ENCODE peak calls at places on chromosome 20, in nine cellular contexts. F, X, Q, H, E, W, B, S and R are unnamed samples.

GRCh38 chr20:64021124-64021975 is 14.6 kb upstream of the C20orf204 start:
- DNase-seq in F (no peak), X (no peak), Q (no peak), H (no peak), E (no peak), W (no peak), B (no peak), S (no peak), R (no peak)

GRCh38 chr20:62636446-62636845 is 5.9 kb upstream of the SLCO4A1 start:
- DNase-seq in F (no peak), X (no peak), Q (no peak), H (no peak), E (no peak), W (no peak), B (no peak), S (no peak), R (no peak)

GRCh38 chr20:33684533-33685327 is 1.5 kb downstream of the E2F1 start:
- DNase-seq in F (peak; percentile 51), X (peak; percentile 26), Q (no peak), H (no peak), E (no peak), W (no peak), B (no peak), S (no peak), R (no peak)

GRCh38 chr20:56995635-56996075 is 270.8 kb downstream of the BMP7 start:
- DNase-seq in F (peak; percentile 78), X (peak; percentile 3), Q (no peak), H (no peak), E (no peak), W (no peak), B (no peak), S (no peak), R (peak; percentile 76)

GRCh38 chr20:48295445-48295903 is 510.2 kb upstream of the SULF2 start:
- DNase-seq in F (no peak), X (peak; percentile 98), Q (no peak), H (peak; percentile 70), E (no peak), W (no peak), B (no peak), S (no peak), R (peak; percentile 81)

GRCh38 chr20:2694519-2694918 is 1.9 kb downstream of the EBF4 start:
- DNase-seq in F (no peak), X (no peak), Q (no peak), H (no peak), E (no peak), W (no peak), B (no peak), S (peak; percentile 8), R (no peak)

GRCh38 chr20:20520776-20521175 is 152.9 kb downstream of the INSM1 start:
- DNase-seq in F (no peak), X (peak; percentile 8), Q (no peak), H (no peak), E (no peak), W (no peak), B (no peak), S (no peak), R (no peak)

GRCh38 chr20:51861726-51862466 is 59.6 kb upstream of the SALL4 start:
- DNase-seq in F (no peak), X (no peak), Q (no peak), H (no peak), E (no peak), W (no peak), B (no peak), S (no peak), R (no peak)

GRCh38 chr20:22617160-22617559 is 32.8 kb upstream of the FOXA2 start:
- DNase-seq in F (no peak), X (no peak), Q (no peak), H (peak; percentile 89), E (no peak), W (no peak), B (no peak), S (no peak), R (peak; percentile 61)

GRCh38 chr20:16394784-16395183 is 178.5 kb downstream of the KIF16B start:
- DNase-seq in F (no peak), X (no peak), Q (no peak), H (no peak), E (no peak), W (no peak), B (no peak), S (no peak), R (no peak)

GRCh38 chr20:50885781-50886180 is 45.5 kb downstream of the ADNP start:
- DNase-seq in F (no peak), X (no peak), Q (no peak), H (no peak), E (no peak), W (no peak), B (no peak), S (no peak), R (no peak)

GRCh38 chr20:4729265-4729664 is 7.6 kb downstream of the PRND start:
- DNase-seq in F (no peak), X (no peak), Q (no peak), H (no peak), E (no peak), W (no peak), B (no peak), S (no peak), R (no peak)

GRCh38 chr20:47493954-47494293 is 7.8 kb upstream of the NCOA3 start:
- DNase-seq in F (no peak), X (no peak), Q (no peak), H (peak; percentile 36), E (no peak), W (no peak), B (no peak), S (no peak), R (no peak)

GRCh38 chr20:44730441-44730840 is 15.2 kb upstream of the KCNK15 start:
- DNase-seq in F (no peak), X (peak; percentile 86), Q (no peak), H (no peak), E (no peak), W (no peak), B (no peak), S (no peak), R (no peak)

GRCh38 chr20:38337561-38338140 is 8.6 kb upstream of the LBP start:
- DNase-seq in F (peak; percentile 97), X (peak; percentile 20), Q (no peak), H (no peak), E (no peak), W (no peak), B (no peak), S (no peak), R (no peak)

GRCh38 chr20:60695223-60695622 is 556.8 kb upstream of the CDH4 start:
- DNase-seq in F (no peak), X (peak; percentile 39), Q (no peak), H (peak; percentile 18), E (no peak), W (no peak), B (no peak), S (no peak), R (no peak)

GRCh38 chr20:49245921-49246740 is 26.9 kb downstream of the DDX27 start:
- DNase-seq in F (no peak), X (peak; percentile 70), Q (peak; percentile 49), H (no peak), E (no peak), W (no peak), B (no peak), S (peak; percentile 50), R (no peak)

GRCh38 chr20:709864-710761 is 34.5 kb upstream of the SCRT2 start:
- DNase-seq in F (peak; percentile 61), X (no peak), Q (peak; percentile 26), H (no peak), E (no peak), W (peak; percentile 42), B (no peak), S (no peak), R (no peak)

GRCh38 chr20:63064745-63065711 is 58.3 kb upstream of the BHLHE23 start:
- DNase-seq in F (peak; percentile 12), X (no peak), Q (peak; percentile 23), H (no peak), E (no peak), W (peak; percentile 50), B (no peak), S (peak; percentile 14), R (peak; percentile 80)

GRCh38 chr20:43538855-43539700 is 19.7 kb upstream of the SGK2 start:
- DNase-seq in F (no peak), X (peak; percentile 26), Q (no peak), H (no peak), E (no peak), W (peak; percentile 51), B (no peak), S (no peak), R (no peak)

GRCh38 chr20:39850236-39850635 is 838.8 kb downstream of the MAFB start:
- DNase-seq in F (no peak), X (no peak), Q (no peak), H (no peak), E (no peak), W (no peak), B (no peak), S (no peak), R (no peak)

GRCh38 chr20:4181956-4182945 is 166.9 kb upstream of the RNF24 start:
- DNase-seq in F (no peak), X (no peak), Q (no peak), H (no peak), E (no peak), W (no peak), B (no peak), S (no peak), R (no peak)

GRCh38 chr20:64065973-64066341 is 3.0 kb downstream of the TCEA2 start:
- DNase-seq in F (peak; percentile 47), X (peak; percentile 58), Q (no peak), H (no peak), E (peak; percentile 53), W (no peak), B (peak; percentile 63), S (no peak), R (no peak)

GRCh38 chr20:61799394-61799923 is 266.2 kb downstream of the TAF4 start:
- DNase-seq in F (no peak), X (no peak), Q (peak; percentile 8), H (no peak), E (no peak), W (no peak), B (no peak), S (no peak), R (no peak)

GRCh38 chr20:57939499-57939898 is 229.7 kb upstream of the PMEPA1 start:
- DNase-seq in F (no peak), X (no peak), Q (no peak), H (no peak), E (no peak), W (no peak), B (no peak), S (no peak), R (no peak)

GRCh38 chr20:5608448-5609161 is 141.6 kb upstream of the SHLD1 start:
- DNase-seq in F (no peak), X (peak; percentile 59), Q (no peak), H (no peak), E (no peak), W (no peak), B (no peak), S (no peak), R (no peak)

GRCh38 chr20:38049800-38050199 is 16.3 kb downstream of the RPRD1B start:
- DNase-seq in F (no peak), X (peak; percentile 64), Q (no peak), H (no peak), E (no peak), W (no peak), B (no peak), S (no peak), R (peak; percentile 85)

GRCh38 chr20:17499041-17499440 is 32.1 kb downstream of the BFSP1 start:
- DNase-seq in F (no peak), X (peak; percentile 23), Q (no peak), H (no peak), E (no peak), W (no peak), B (no peak), S (no peak), R (no peak)